ENCODE peak calls at places on chromosome 12, in seven cellular contexts. K is CD8-positive, alpha-beta memory T cell; M is transverse colon; U is tibial artery; C is coronary artery; P is fibroblast of lung; I is lung. S is an unnamed sample.

GRCh38 chr12:93894391-93895095 is 217.4 kb downstream of the CRADD start:
- DNase-seq in K (no peak), C (peak; percentile 92), U (peak; percentile 82), P (peak; percentile 86), I (peak; percentile 43), M (peak; percentile 44), S (peak; percentile 36)

GRCh38 chr12:105911966-105912365 is 226.8 kb downstream of the NUAK1 start:
- DNase-seq in U (no peak), K (no peak), I (no peak), C (no peak), M (no peak), P (no peak), S (no peak)

GRCh38 chr12:116559330-116560080 is at the start of gene MAP1LC3B2:
- DNase-seq in P (peak; percentile 78), I (peak; percentile 65), C (no peak), K (peak; percentile 81), U (peak; percentile 41), M (peak; percentile 84), S (peak; percentile 60)

GRCh38 chr12:26277511-26278246 is 82.3 kb downstream of the SSPN start:
- DNase-seq in C (no peak), P (peak; percentile 83), U (no peak), M (no peak), I (no peak), K (no peak), S (no peak)

GRCh38 chr12:112939761-112940357 is 1.6 kb downstream of the OAS3 start:
- DNase-seq in K (no peak), I (no peak), M (no peak), U (no peak), P (no peak), C (no peak), S (no peak)

GRCh38 chr12:94553130-94553519 is 93.5 kb upstream of the CEP83 start:
- DNase-seq in K (no peak), M (no peak), U (no peak), I (no peak), P (peak; percentile 84), C (no peak), S (no peak)

GRCh38 chr12:19779393-19780056 is 340.2 kb downstream of the AEBP2 start:
- DNase-seq in K (no peak), U (no peak), I (no peak), C (no peak), M (no peak), P (peak; percentile 60), S (no peak)

GRCh38 chr12:78914859-78915331 is 50.3 kb downstream of the SYT1 start:
- DNase-seq in K (no peak), M (no peak), P (peak; percentile 21), C (no peak), U (no peak), I (no peak), S (no peak)

GRCh38 chr12:124523071-124523470 is 44.3 kb downstream of the NCOR2 start:
- DNase-seq in P (no peak), C (no peak), I (no peak), U (no peak), M (no peak), K (no peak), S (peak; percentile 73)

GRCh38 chr12:106140223-106140986 is 1.7 kb upstream of the NUAK1 start:
- DNase-seq in U (no peak), K (no peak), I (no peak), P (no peak), C (peak; percentile 50), M (no peak), S (peak; percentile 35)

GRCh38 chr12:96314723-96315122 is 85.5 kb downstream of the CDK17 start:
- DNase-seq in M (no peak), P (peak; percentile 16), C (no peak), U (no peak), I (no peak), K (no peak), S (no peak)

GRCh38 chr12:109111775-109112491 is 4.5 kb upstream of the ACACB start:
- DNase-seq in M (peak; percentile 82), K (peak; percentile 19), U (peak; percentile 76), C (peak; percentile 77), P (peak; percentile 46), I (peak; percentile 59), S (peak; percentile 54)

GRCh38 chr12:4865246-4865645 is 44.5 kb upstream of the KCNA1 start:
- DNase-seq in C (no peak), I (no peak), M (no peak), P (no peak), K (no peak), U (no peak), S (no peak)

GRCh38 chr12:112163471-112164325 is 38.3 kb downstream of the TRAFD1 start:
- DNase-seq in U (no peak), P (no peak), K (no peak), C (no peak), I (no peak), M (no peak), S (no peak)

GRCh38 chr12:5003025-5003666 is 40.5 kb upstream of the KCNA5 start:
- DNase-seq in K (no peak), P (peak; percentile 40), C (no peak), M (peak; percentile 68), U (peak; percentile 49), I (peak; percentile 55), S (no peak)

GRCh38 chr12:63150255-63151060 is 543 bp downstream of the AVPR1A start:
- DNase-seq in P (no peak), I (no peak), K (no peak), U (peak; percentile 18), M (no peak), C (no peak), S (no peak)

GRCh38 chr12:9674226-9674590 is 4.7 kb downstream of the CLEC2D start:
- DNase-seq in C (no peak), M (peak; percentile 44), K (peak; percentile 64), P (no peak), U (no peak), I (no peak), S (no peak)

GRCh38 chr12:75893758-75894157 is 137.8 kb downstream of the PHLDA1 start:
- DNase-seq in I (no peak), M (no peak), P (no peak), U (no peak), C (no peak), K (no peak), S (no peak)

GRCh38 chr12:4813741-4814140 is 93.5 kb downstream of the GALNT8 start:
- DNase-seq in M (no peak), C (no peak), I (no peak), U (no peak), K (no peak), P (no peak), S (no peak)

GRCh38 chr12:39824505-39825198 is 205.0 kb upstream of the ABCD2 start:
- DNase-seq in U (no peak), P (no peak), I (no peak), K (no peak), M (no peak), C (no peak), S (no peak)

DNA sequence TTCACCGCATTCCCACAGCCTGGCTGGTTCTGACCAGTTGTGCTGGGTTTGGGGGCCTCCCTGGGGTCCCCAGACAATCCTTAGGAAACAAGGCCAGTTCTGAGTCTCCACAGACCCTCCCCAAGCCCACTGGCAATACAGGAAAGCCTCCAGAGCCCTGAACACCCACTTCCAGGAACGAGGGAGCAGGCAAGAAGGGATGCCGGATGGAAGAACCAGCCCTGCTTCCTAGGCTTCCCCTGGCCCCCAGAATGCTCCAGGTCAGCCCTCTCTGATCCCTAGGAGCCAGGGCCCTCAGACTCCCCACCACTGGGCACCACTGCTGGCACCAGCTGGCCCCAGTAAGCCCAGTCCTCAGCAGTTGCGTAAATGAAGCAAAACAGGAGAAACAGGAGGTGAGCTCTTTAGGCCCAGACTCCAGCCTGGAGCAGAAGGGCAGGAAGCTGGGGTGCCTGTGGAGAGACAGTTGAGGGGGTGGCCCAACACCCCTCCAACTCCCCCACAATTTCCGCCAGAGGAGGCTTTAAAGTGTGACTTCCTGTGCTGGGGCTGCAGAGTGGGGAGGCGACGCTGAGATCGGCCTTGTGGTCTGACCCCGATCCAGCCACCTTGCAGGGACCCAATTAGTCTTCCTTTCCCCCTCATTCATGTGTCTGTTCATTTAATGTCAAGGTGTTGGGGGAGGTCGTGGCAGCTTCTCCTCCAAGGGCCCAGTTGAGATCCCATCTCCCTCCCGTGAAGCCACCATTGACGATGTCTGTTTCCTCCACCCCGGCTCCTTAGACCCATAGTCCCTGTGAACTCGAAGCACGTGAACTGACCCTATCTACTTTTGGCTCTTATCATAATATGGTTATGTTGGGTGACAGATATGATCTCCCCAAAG is 4.8 kb downstream of the TNFRSF1A start:
- DNase-seq in I (peak; percentile 48), M (peak; percentile 62), C (no peak), U (no peak), K (peak; percentile 84), P (no peak), S (no peak)
- H3K27ac ChIP-seq in I (peak overlapping the region; percentile 87), M (peak overlapping the region; percentile 98), C (peak overlapping the region; percentile 98), U (peak overlapping the region; percentile 99), K (peak overlapping the region; percentile 80), P (peak overlapping the region; percentile 99), S (peak overlapping the region; percentile 81)

DNA sequence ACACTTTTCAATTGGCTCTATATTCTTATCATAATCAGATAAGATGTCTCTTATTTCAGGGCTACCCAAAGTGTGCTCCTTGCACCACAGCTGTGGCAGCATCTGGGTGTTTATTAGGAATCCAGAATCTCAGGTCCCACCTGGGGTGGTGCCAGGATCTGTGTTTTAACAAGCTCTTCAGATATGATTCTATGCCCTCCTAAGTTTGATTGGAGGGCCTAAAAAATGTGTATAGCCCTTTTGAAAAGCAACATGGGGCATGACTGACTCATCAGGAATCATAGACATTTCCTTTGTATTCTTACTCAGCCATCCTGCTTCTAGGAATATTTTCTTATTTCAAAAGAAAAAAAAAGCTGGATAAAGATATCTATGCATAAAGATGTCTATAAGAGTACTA is 103.1 kb downstream of the HELB start:
- DNase-seq in K (no peak), C (no peak), U (no peak), P (peak; percentile 70), M (no peak), I (no peak), S (no peak)
- H3K27ac ChIP-seq in K (no peak overlapping the region), C (no peak overlapping the region), U (no peak overlapping the region), P (no peak overlapping the region), M (no peak overlapping the region), I (no peak overlapping the region), S (no peak overlapping the region)

GRCh38 chr12:27969011-27969900 is 3.3 kb downstream of the PTHLH start:
- DNase-seq in C (no peak), M (no peak), I (no peak), K (no peak), P (peak; percentile 49), U (peak; percentile 24), S (no peak)
- H3K27ac ChIP-seq in C (peak overlapping the region; percentile 64), M (peak overlapping the region; percentile 36), I (no peak overlapping the region), K (no peak overlapping the region), P (no peak overlapping the region), U (peak overlapping the region; percentile 53), S (no peak overlapping the region)

GRCh38 chr12:47774664-47775063 is 1.6 kb downstream of the SLC48A1 start:
- DNase-seq in C (no peak), M (no peak), P (no peak), K (no peak), U (no peak), I (no peak), S (no peak)
- H3K27ac ChIP-seq in C (peak overlapping the region; percentile 88), M (peak overlapping the region; percentile 12), P (no peak overlapping the region), K (peak overlapping the region; percentile 74), U (peak overlapping the region; percentile 55), I (no peak overlapping the region), S (peak overlapping the region; percentile 99)

S was measured in substantia nigra.